ENCODE peak calls at places on chromosomes 13 and 19, in six cellular contexts. Q is small intestine, E is thoracic aorta, W is NT2/D1, C is aorta, A is left ventricle myocardium inferior. R is an unnamed sample. For H3K4me1, the result is how much of the 10 kb centered on the place peaks cover.

GRCh38 chr13:110388141-110388943 is 81.3 kb downstream of the COL4A2 start:
- DNase-seq in W (no peak), A (no peak), C (peak), E (peak), Q (no peak), R (no peak)

GRCh38 chr13:40438999-40439797 is 227.2 kb downstream of the FOXO1 start:
- DNase-seq in Q (peak), W (no peak), E (no peak), C (no peak), A (no peak), R (no peak)

GRCh38 chr19:29860492-29860891 is 48.7 kb downstream of the CCNE1 start:
- DNase-seq in C (no peak), A (no peak), Q (no peak), W (no peak), E (no peak), R (no peak)

GRCh38 chr19:38266981-38267597 is 2.7 kb downstream of the SPINT2 start:
- DNase-seq in Q (peak), W (no peak), A (no peak), C (no peak), E (no peak), R (no peak)

GRCh38 chr13:59601993-59602392 is 561.7 kb downstream of the DIAPH3 start:
- DNase-seq in Q (no peak), E (no peak), W (no peak), C (no peak), A (no peak), R (no peak)

GRCh38 chr19:10433131-10433536 is 12.8 kb downstream of the PDE4A start:
- DNase-seq in E (no peak), Q (no peak), W (no peak), C (no peak), A (no peak), R (no peak)

GRCh38 chr13:94544922-94545321 is 51.0 kb downstream of the TGDS start:
- DNase-seq in C (no peak), E (no peak), W (no peak), Q (no peak), A (no peak), R (no peak)

GRCh38 chr13:30763786-30764440 is 28.6 kb downstream of the ALOX5AP start:
- DNase-seq in A (no peak), E (no peak), C (no peak), Q (no peak), W (no peak), R (no peak)

GRCh38 chr13:29522044-29522685 is 73.3 kb downstream of the SLC7A1 start:
- DNase-seq in Q (no peak), W (no peak), A (no peak), E (peak), C (no peak), R (peak)

GRCh38 chr19:55461974-55462628 is 659 bp upstream of the ISOC2 start:
- DNase-seq in C (no peak), Q (peak), W (no peak), E (no peak), A (no peak), R (no peak)

GRCh38 chr13:44540761-44541434 is 35.2 kb downstream of the TSC22D1 start:
- DNase-seq in A (no peak), Q (no peak), E (no peak), C (no peak), W (no peak), R (no peak)

GRCh38 chr13:34116651-34117050 is 298.7 kb downstream of the RFC3 start:
- DNase-seq in E (no peak), C (no peak), A (no peak), Q (no peak), W (no peak), R (no peak)

GRCh38 chr13:26019881-26020535 is 31.8 kb downstream of the SHISA2 start:
- DNase-seq in A (no peak), E (no peak), Q (no peak), W (no peak), C (no peak), R (no peak)

GRCh38 chr13:20193924-20194631 is 1.3 kb upstream of the GJB2 start:
- DNase-seq in A (no peak), W (no peak), Q (peak), E (no peak), C (no peak), R (no peak)

GRCh38 chr13:35826626-35827254 is 304.4 kb downstream of the DCLK1 start:
- DNase-seq in C (no peak), W (no peak), Q (no peak), A (no peak), E (no peak), R (no peak)

GRCh38 chr13:26509491-26509890 is 48.0 kb upstream of the WASF3 start:
- DNase-seq in A (no peak), W (no peak), E (no peak), Q (no peak), C (no peak), R (no peak)

GRCh38 chr19:41223431-41224234 is 4.6 kb downstream of the AXL start:
- DNase-seq in W (peak), Q (no peak), A (no peak), C (peak), E (peak), R (no peak)

GRCh38 chr13:76803831-76804230 is 82.4 kb downstream of the KCTD12 start:
- DNase-seq in Q (no peak), E (no peak), A (no peak), C (no peak), W (no peak), R (no peak)

GRCh38 chr19:43625918-43626579 is 6.6 kb upstream of the ZNF428 start:
- DNase-seq in C (no peak), E (no peak), Q (no peak), A (no peak), W (no peak), R (no peak)

GRCh38 chr13:92682832-92683517 is 543.6 kb upstream of the GPC6 start:
- DNase-seq in Q (no peak), C (no peak), E (no peak), W (no peak), A (no peak), R (no peak)

GRCh38 chr13:43986395-43986794 is 106.7 kb downstream of the LACC1 start:
- DNase-seq in W (no peak), C (no peak), Q (no peak), A (no peak), E (no peak), R (no peak)

GRCh38 chr13:47549219-47549752 is 451.8 kb downstream of the SUCLA2 start:
- DNase-seq in C (no peak), A (no peak), E (no peak), W (no peak), Q (no peak), R (no peak)

GRCh38 chr13:74423434-74423833 is 289.2 kb upstream of the KLF12 start:
- DNase-seq in Q (no peak), C (no peak), W (no peak), A (no peak), E (no peak), R (no peak)

GRCh38 chr13:43316997-43317396 is 293.6 kb downstream of the DNAJC15 start:
- DNase-seq in Q (no peak), A (no peak), C (peak), E (no peak), W (no peak), R (no peak)

GRCh38 chr19:3945838-3946237 is 13.0 kb downstream of the NMRK2 start:
- DNase-seq in Q (no peak), E (no peak), C (no peak), A (no peak), W (no peak), R (no peak)

GRCh38 chr13:49366841-49367240 is 77.0 kb downstream of the CAB39L start:
- DNase-seq in Q (no peak), A (no peak), W (no peak), C (peak), E (no peak), R (no peak)

GRCh38 chr13:85408415-85408814 is 390.8 kb downstream of the SLITRK6 start:
- DNase-seq in A (no peak), E (no peak), Q (no peak), C (no peak), W (no peak), R (no peak)

GRCh38 chr19:4877753-4878490 is 10.5 kb upstream of the PLIN3 start:
- DNase-seq in A (peak), Q (no peak), C (peak), W (no peak), E (peak), R (peak)

GRCh38 chr19:2048959-2049740 is 1.9 kb downstream of the MKNK2 start:
- DNase-seq in E (no peak), A (no peak), C (peak), Q (no peak), W (no peak), R (peak)

GRCh38 chr19:2050349-2050990 is 574 bp downstream of the MKNK2 start:
- DNase-seq in C (peak), Q (no peak), W (no peak), E (no peak), A (no peak), R (no peak)

GRCh38 chr19:2051771-2052704 is 994 bp upstream of the MKNK2 start:
- DNase-seq in Q (peak), A (peak), W (no peak), E (no peak), C (no peak), R (peak)

GRCh38 chr19:2049741-2050348 is 1.2 kb downstream of the MKNK2 start:
- DNase-seq in A (peak), W (no peak), C (peak), Q (peak), E (no peak), R (peak)

DNA sequence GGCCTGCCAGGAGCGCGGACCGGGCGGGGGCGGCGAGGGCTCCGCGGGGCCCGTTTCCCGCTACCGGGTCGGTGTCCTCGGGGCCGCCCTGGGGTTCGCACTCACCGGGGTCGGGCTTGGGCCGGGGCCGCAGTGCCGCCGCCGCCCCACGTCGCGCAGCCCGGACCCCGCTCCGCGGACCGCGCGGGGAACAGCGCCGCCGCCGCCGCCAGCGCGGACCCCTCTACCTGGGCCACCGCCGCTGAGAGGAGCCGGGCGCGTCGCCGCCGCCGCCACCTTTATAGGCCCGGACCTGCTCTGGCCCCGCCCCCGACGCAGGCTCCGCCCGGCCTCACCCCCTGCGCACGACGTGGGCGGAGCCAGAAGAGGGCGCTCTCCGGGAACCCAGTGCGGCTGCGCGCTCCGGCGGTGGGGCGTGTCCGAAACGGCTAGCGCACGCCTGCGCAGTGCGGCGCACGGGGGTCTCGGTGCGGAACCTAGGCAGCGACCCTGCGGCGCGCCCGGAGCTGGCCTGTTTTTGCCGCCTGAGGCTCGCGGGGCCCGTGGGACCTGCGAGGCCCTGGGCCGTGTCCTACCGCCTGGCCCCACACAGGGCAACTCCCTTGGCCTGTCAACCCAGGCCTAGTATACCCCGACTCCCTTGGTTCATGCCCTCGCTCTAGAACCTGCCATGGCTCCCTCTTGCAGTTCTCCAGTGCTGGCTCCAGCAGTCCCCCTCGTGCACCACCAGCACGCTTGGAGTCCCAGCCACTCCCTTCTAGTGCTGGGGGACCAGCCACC is at the start of gene MKNK2:
- DNase-seq in A (peak), W (peak), E (peak), C (peak), Q (peak), R (peak)
- H3K4me1 ChIP-seq in A (half or more), W (under half), E (half or more), C (under half), Q (under half), R (half or more)

DNA sequence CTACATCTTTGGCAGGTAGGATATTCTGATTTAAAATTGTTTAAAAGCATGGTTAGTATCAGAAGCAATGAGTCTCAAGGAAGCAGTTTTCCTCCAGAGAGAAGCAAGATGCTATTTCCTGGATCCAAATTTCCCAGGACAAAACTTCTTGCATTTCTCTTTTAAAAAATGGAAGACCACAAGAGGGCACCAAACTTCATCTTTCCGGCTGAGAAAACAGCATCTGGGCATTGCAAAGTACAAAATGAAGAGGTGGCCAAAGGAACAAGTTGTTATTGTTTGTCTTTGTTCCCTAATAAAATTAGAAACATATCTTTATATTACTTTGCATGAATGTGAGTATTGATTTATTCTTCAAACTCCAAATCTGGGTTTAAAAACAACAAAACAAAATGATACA is 60.0 kb upstream of the LRCH1 start:
- DNase-seq in C (no peak), E (no peak), W (peak), Q (peak), A (no peak), R (no peak)
- H3K4me1 ChIP-seq in C (under half), E (under half), W (under half), Q (under half), A (under half), R (under half)

GRCh38 chr19:17079710-17080440 is 4.3 kb downstream of the MYO9B start:
- DNase-seq in W (no peak), A (peak), E (peak), C (peak), Q (peak), R (peak)

GRCh38 chr19:17076539-17076919 is 952 bp downstream of the MYO9B start:
- DNase-seq in A (no peak), E (no peak), Q (peak), W (no peak), C (no peak), R (peak)

GRCh38 chr19:17077447-17078028 is 2.0 kb downstream of the MYO9B start:
- DNase-seq in A (no peak), E (no peak), Q (no peak), W (no peak), C (no peak), R (no peak)

GRCh38 chr19:17078920-17079709 is 3.5 kb downstream of the MYO9B start:
- DNase-seq in E (no peak), C (peak), Q (no peak), A (no peak), W (no peak), R (no peak)

GRCh38 chr19:17078038-17078919 is 2.7 kb downstream of the MYO9B start:
- DNase-seq in W (no peak), C (peak), E (no peak), Q (no peak), A (no peak), R (no peak)
- H3K4me1 ChIP-seq in W (under half), C (under half), E (half or more), Q (under half), A (half or more), R (half or more)

GRCh38 chr13:106916329-106916728 is 348.4 kb upstream of the ARGLU1 start:
- DNase-seq in C (no peak), E (no peak), Q (no peak), A (no peak), W (no peak), R (no peak)

GRCh38 chr13:106917024-106917491 is 349.1 kb upstream of the ARGLU1 start:
- DNase-seq in W (no peak), A (peak), C (peak), E (no peak), Q (no peak), R (no peak)

GRCh38 chr13:106919638-106920037 is 351.7 kb upstream of the ARGLU1 start:
- DNase-seq in C (peak), E (peak), A (peak), W (no peak), Q (no peak), R (peak)

GRCh38 chr13:106919093-106919492 is 351.2 kb upstream of the ARGLU1 start:
- DNase-seq in C (no peak), A (no peak), E (no peak), W (no peak), Q (no peak), R (no peak)

DNA sequence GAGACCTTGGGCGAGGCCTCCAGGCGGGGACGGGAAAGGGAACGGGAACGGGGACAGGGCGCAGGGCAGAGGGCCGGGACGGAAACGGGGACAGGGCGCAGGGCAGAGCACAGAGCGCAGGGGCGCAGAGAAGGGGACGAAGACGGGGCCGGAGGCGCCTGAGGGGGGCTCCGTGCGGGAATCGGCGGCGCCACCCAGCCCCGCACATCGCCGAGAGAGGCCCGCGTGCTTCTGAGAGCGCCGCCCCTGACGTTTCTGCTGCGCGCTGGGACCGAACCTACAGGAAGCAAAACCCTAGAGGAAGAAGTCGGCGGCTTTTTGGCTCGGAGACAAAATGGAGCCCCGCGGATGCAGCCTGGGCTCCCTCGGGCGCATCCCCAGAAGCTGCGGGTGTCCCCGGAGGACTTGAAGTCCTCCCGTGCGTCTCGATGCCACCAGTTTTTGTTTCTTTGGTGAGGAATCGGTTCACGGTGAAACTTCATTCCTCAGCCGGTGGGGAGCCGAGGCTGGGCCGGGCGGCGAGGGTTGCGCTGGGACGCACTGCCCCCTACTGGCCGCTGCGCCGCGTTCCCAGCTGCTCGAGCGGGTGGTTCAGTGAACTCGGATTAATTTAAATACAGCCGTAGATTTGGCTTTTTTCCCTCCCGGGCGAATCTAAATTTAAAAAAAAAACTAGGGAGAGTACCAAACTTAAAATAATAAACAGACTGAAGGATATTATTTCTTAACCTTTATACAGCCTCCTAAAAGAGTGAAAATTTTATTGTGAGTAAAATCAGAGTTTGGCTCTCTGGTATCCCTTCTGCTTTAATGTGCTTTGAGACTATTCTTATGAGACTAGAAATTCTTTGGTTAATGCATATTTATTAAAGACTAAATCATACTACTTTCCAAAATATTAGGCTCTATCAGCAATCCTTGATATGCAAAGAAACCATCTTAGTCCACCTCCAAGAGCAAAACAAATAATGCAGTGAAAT is 350.0 kb upstream of the ARGLU1 start:
- DNase-seq in W (peak), Q (peak), C (peak), E (peak), A (peak), R (peak)
- H3K4me1 ChIP-seq in W (under half), Q (under half), C (under half), E (under half), A (under half), R (under half)

DNA sequence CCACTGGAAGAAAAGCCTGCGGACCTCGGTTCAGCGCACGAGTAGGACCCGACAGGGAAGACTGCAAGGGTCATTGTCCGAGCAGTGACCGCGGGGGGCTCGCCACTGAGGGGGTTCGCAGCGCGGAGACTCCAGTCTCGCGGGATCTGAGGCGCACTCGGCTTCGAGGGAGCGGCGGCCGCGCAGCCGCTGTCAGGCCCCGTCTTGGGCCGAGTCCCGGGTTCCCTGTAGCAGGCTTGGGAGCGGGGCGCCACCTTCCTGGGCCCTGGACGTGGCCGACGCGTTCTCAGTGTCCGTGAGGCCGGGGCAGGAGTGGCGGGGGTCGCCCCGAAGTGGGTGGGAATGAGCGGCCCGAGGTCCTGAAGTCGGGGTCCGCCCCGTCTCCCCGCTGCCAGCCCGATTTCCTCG is 474 bp upstream of the FAM174C start:
- DNase-seq in C (peak), A (no peak), E (no peak), W (no peak), Q (no peak), R (no peak)
- H3K4me1 ChIP-seq in C (under half), A (half or more), E (half or more), W (under half), Q (under half), R (half or more)

R was measured in spleen.